ENCODE peak calls at places on chromosomes 5 and 9, in five cellular contexts. R, Y, U, A and E are unnamed samples.

GRCh38 chr9:88418715-88419540 is 30.7 kb downstream of the SPIN1 start:
- DNase-seq in Y (no peak), A (no peak), U (no peak), R (no peak), E (no peak)

GRCh38 chr5:134029156-134029555 is 24.4 kb upstream of the VDAC1 start:
- DNase-seq in Y (no peak), A (no peak), U (no peak), R (peak), E (no peak)

GRCh38 chr9:16257604-16258003 is 612.9 kb downstream of the BNC2 start:
- DNase-seq in U (no peak), R (peak), Y (no peak), A (no peak), E (no peak)

GRCh38 chr9:84615574-84615973 is 54.0 kb upstream of the NTRK2 start:
- DNase-seq in U (no peak), R (no peak), Y (no peak), A (no peak), E (no peak)

GRCh38 chr5:33281507-33281906 is 159.3 kb upstream of the TARS1 start:
- DNase-seq in A (no peak), R (no peak), Y (no peak), U (no peak), E (no peak)

GRCh38 chr5:107294151-107294550 is 376.6 kb downstream of the EFNA5 start:
- DNase-seq in R (no peak), A (no peak), Y (no peak), U (no peak), E (no peak)

GRCh38 chr9:121772600-121773285 is 121.3 kb downstream of the DAB2IP start:
- DNase-seq in U (peak), R (no peak), Y (no peak), A (no peak), E (no peak)

GRCh38 chr5:119347996-119348395 is 7.8 kb upstream of the TNFAIP8 start:
- DNase-seq in Y (no peak), R (no peak), U (no peak), A (no peak), E (no peak)

GRCh38 chr9:10274156-10274555 is 338.6 kb downstream of the PTPRD start:
- DNase-seq in U (no peak), R (no peak), Y (no peak), A (no peak), E (no peak)

GRCh38 chr5:169295241-169295747 is 5.6 kb downstream of the SLIT3 start:
- DNase-seq in U (no peak), R (no peak), Y (no peak), A (no peak), E (no peak)

GRCh38 chr5:75475364-75475763 is 36.1 kb downstream of the CERT1 start:
- DNase-seq in U (no peak), A (no peak), R (no peak), Y (no peak), E (no peak)

GRCh38 chr9:127525426-127526188 is 74.3 kb downstream of the LRSAM1 start:
- DNase-seq in Y (peak), R (peak), A (no peak), U (no peak), E (no peak)

GRCh38 chr5:139246394-139246793 is 47.1 kb upstream of the MATR3 start:
- DNase-seq in Y (peak), A (no peak), R (peak), U (no peak), E (no peak)

GRCh38 chr5:136194611-136195010 is 1.6 kb upstream of the SMIM32 start:
- DNase-seq in Y (no peak), U (no peak), R (no peak), A (no peak), E (no peak)

GRCh38 chr5:111680737-111681413 is 76.1 kb downstream of the NREP start:
- DNase-seq in Y (no peak), A (no peak), R (peak), U (no peak), E (no peak)

GRCh38 chr9:74379718-74380117 is 117.4 kb upstream of the RORB start:
- DNase-seq in R (peak), A (no peak), U (no peak), Y (no peak), E (no peak)

GRCh38 chr5:133696782-133697507 is 84.6 kb upstream of the FSTL4 start:
- DNase-seq in R (no peak), Y (no peak), A (no peak), U (no peak), E (peak)

GRCh38 chr9:129284607-129285291 is 106.7 kb upstream of the IER5L start:
- DNase-seq in A (no peak), U (peak), R (no peak), Y (peak), E (no peak)

GRCh38 chr9:85425153-85425611 is 316.6 kb downstream of the AGTPBP1 start:
- DNase-seq in A (peak), R (peak), U (no peak), Y (peak), E (peak)

GRCh38 chr9:14326264-14326826 is 12.4 kb upstream of the NFIB start:
- DNase-seq in A (no peak), Y (no peak), R (peak), U (no peak), E (no peak)

GRCh38 chr5:94807985-94808384 is 189.5 kb downstream of the SLF1 start:
- DNase-seq in R (no peak), A (no peak), U (no peak), Y (no peak), E (no peak)

GRCh38 chr5:94810281-94810680 is 191.8 kb downstream of the SLF1 start:
- DNase-seq in Y (no peak), A (no peak), U (no peak), R (no peak), E (no peak)

GRCh38 chr5:94808497-94808896 is 190.0 kb downstream of the SLF1 start:
- DNase-seq in U (no peak), Y (no peak), R (no peak), A (no peak), E (no peak)

GRCh38 chr5:94811341-94811740 is 192.9 kb downstream of the SLF1 start:
- DNase-seq in R (no peak), A (no peak), U (no peak), Y (no peak), E (no peak)

GRCh38 chr5:94812232-94812631 is 193.8 kb downstream of the SLF1 start:
- DNase-seq in R (no peak), U (no peak), Y (no peak), A (no peak), E (no peak)
- TF ChIP-seq CTCF in R (peak), U (no peak), Y (no peak), A (no peak), E (no peak)

DNA sequence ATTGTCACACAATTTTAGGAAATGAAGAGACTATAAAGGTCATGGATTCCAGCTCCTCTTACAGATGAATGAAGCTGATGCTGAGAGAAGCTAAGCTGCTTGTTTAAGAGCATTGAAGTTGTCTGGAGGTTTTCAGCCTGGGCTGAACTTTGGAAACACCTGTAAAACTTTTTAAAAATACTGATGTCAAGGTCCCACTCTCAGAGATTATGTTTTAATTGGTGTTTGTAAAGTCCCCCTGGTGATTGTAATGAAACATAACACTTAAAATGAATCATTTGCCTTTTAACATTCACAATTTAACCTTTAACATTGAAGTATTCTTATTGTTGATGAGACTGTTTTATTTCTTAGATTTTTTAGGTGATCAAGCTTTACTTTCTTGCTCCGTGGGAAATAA is 16.4 kb downstream of the RAD23B start:
- DNase-seq in R (peak), U (no peak), A (no peak), Y (no peak), E (no peak)
- TF ChIP-seq CTCF in R (peak), U (no peak), A (peak), Y (peak), E (peak)

DNA sequence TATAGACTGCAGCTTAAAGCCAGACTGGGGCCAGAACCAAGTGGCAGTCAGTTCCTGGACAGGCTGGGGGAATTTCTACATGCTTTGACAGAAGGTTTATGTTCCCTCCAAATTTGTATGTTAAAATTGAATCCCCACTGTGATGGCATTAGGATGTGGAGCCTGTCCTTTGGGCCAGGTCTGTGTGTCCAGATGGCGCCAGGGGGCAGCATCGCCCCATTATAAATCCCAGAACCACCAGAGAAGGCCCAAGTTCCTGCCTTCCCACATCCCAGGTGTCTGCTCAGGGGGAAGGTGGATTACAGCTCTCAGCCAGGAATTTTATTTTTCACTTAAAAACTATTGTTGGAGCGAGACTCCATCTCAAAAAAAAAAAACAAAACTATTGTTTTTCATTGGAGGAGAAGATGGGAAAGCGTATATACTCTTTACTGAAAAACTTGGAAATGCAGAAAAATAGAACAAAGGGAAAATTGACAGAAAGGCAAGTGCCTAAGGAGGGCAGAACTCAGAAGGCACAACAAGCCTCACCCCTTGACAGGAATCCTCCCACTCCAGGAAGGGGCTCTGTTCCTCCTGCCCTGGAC is 5.0 kb downstream of the IL3 start:
- DNase-seq in Y (peak), U (no peak), R (peak), A (peak), E (peak)
- TF ChIP-seq CTCF in Y (no peak), U (peak), R (peak), A (peak), E (no peak)

DNA sequence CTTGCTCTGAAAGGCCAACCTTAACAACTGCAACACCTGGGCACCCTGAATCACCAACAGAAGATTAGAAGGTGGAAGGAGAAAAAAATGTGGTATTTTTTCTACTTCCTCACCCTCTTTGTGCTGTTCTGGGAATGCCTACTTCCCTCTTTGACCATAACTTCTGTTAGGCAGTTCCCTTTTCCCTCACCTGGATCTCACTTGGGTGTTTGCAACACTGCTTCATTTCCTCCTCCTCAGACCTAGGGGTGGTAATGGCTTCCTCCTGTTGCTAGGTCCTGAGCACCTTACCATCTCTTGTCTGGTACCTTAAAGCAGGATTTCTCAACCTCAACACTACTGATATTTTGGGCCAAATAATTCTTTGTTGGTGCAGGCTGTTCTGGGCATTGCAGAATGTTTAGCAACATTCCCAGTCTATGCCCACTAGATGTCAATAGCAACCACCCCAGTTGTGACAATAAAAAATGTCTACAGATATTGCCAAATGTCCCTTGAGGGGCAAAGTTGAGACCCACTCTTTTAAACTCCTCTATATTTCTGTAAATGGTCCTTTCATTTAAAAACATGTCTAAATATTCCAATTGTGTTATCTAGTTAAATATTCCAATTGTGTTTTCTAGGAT is 300.0 kb upstream of the VLDLR start:
- DNase-seq in A (no peak), Y (no peak), R (no peak), U (no peak), E (no peak)
- TF ChIP-seq CTCF in A (no peak), Y (no peak), R (peak), U (no peak), E (no peak)

GRCh38 chr5:176654856-176655255 is 7.6 kb downstream of the TSPAN17 start:
- DNase-seq in A (no peak), R (no peak), Y (no peak), U (no peak), E (no peak)

GRCh38 chr5:176653986-176654385 is 6.7 kb downstream of the TSPAN17 start:
- DNase-seq in Y (no peak), A (no peak), R (no peak), U (no peak), E (no peak)

GRCh38 chr5:176658007-176658599 is 10.8 kb downstream of the TSPAN17 start:
- DNase-seq in A (peak), Y (peak), U (no peak), R (peak), E (peak)

GRCh38 chr5:176658817-176659216 is 11.5 kb downstream of the TSPAN17 start:
- DNase-seq in A (no peak), Y (peak), U (no peak), R (no peak), E (no peak)

GRCh38 chr5:176656467-176656990 is 9.2 kb downstream of the TSPAN17 start:
- DNase-seq in U (no peak), R (no peak), A (no peak), Y (no peak), E (no peak)
- TF ChIP-seq CTCF in U (no peak), R (no peak), A (no peak), Y (no peak), E (no peak)

GRCh38 chr9:87357600-87357999 is 140.1 kb upstream of the DAPK1 start:
- DNase-seq in U (no peak), Y (no peak), R (no peak), A (no peak), E (no peak)
- TF ChIP-seq CTCF in U (no peak), Y (no peak), R (no peak), A (no peak), E (no peak)

GRCh38 chr9:107249131-107249533 is 33.9 kb upstream of the RAD23B start:
- DNase-seq in R (peak), A (no peak), Y (no peak), U (no peak), E (no peak)

GRCh38 chr9:107249665-107250285 is 33.3 kb upstream of the RAD23B start:
- DNase-seq in A (no peak), U (no peak), Y (no peak), R (no peak), E (no peak)

GRCh38 chr9:107248714-107249113 is 34.4 kb upstream of the RAD23B start:
- DNase-seq in A (no peak), Y (no peak), R (no peak), U (no peak), E (no peak)

GRCh38 chr9:107243757-107244156 is 39.3 kb upstream of the RAD23B start:
- DNase-seq in R (peak), A (no peak), Y (peak), U (no peak), E (no peak)

GRCh38 chr9:107246259-107247254 is 36.5 kb upstream of the RAD23B start:
- DNase-seq in U (no peak), A (no peak), R (no peak), Y (no peak), E (no peak)
- TF ChIP-seq CTCF in U (no peak), A (no peak), R (peak), Y (no peak), E (no peak)

GRCh38 chr9:33185858-33186257 is 18.7 kb upstream of the B4GALT1 start:
- DNase-seq in Y (no peak), R (no peak), U (no peak), A (no peak), E (no peak)

GRCh38 chr9:33186457-33187168 is 19.5 kb upstream of the B4GALT1 start:
- DNase-seq in U (no peak), Y (no peak), R (no peak), A (no peak), E (no peak)

GRCh38 chr9:33189331-33189731 is 22.2 kb upstream of the B4GALT1 start:
- DNase-seq in A (no peak), R (no peak), Y (no peak), U (no peak), E (no peak)

GRCh38 chr9:33185406-33185805 is 18.3 kb upstream of the B4GALT1 start:
- DNase-seq in A (no peak), U (no peak), R (no peak), Y (no peak), E (no peak)

GRCh38 chr9:33187519-33188218 is 20.5 kb upstream of the B4GALT1 start:
- DNase-seq in U (no peak), A (no peak), R (no peak), Y (no peak), E (no peak)
- TF ChIP-seq CTCF in U (no peak), A (no peak), R (no peak), Y (no peak), E (no peak)

DNA sequence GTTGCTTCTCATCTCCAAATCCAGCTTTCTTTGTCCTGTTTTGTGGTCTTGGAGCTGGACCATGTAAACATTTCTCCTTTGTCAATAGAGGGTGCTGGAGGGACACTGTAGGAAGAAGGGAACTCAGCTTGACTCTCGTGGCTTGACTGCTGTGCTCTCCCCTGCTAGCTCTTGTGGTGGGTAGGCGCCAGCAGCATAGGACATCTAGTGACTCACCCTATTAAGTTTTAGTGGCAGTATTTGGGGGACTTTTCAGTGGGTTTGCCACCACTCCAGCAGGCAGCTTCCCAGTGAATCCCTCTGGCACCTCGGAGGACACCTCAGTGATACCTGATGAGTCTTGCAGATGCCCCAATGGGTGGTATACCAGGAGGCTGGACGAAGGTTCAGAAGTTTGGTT is 97.8 kb downstream of the TSSK1B start:
- DNase-seq in Y (no peak), R (peak), U (no peak), A (no peak), E (no peak)
- TF ChIP-seq CTCF in Y (no peak), R (peak), U (peak), A (peak), E (no peak)

DNA sequence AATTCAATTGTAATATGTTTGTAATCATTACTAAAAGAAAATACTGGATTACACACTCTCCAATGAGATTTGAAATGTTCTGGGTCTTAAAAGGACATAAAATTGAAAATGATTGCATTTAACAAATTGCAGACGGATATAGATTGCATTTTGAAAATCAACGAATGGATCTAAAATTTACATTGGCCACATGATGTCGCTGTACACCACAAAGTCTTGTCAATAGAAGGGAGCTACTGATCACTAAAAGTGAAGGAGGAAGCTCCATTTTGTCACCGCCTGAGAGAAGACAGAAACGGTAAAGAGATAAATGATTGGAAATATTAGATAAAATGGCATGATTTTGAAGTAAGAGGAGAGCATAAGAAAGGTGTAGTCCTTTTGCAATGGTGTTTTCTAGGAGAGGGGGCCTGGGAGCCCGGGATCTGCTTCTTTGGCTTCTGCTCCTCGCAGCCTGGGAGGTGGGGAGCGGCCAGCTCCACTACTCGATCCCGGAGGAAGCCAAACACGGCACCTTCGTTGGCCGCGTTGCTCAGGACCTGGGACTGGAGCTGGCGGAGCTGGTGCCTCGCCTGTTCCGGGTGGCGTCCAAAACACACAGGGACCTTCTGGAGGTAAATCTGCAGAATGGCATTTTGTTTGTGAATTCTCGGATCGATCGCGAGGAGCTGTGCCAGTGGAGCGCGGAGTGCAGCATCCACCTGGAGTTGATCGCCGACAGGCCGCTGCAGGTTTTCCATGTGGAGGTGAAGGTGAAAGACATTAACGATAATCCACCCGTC is at the start of gene PCDHA1:
- DNase-seq in Y (no peak), U (no peak), A (no peak), R (no peak), E (no peak)
- TF ChIP-seq CTCF in Y (no peak), U (no peak), A (peak), R (peak), E (no peak)